ENCODE peak calls at places on chromosomes 12 and 14, in seven cellular contexts. Q, M, X, W, B, T and U are unnamed samples.

GRCh38 chr14:75982724-75983358 is 1.0 kb upstream of the TGFB3 start:
- DNase-seq in Q (peak), M (no peak), X (no peak), W (peak), B (no peak), T (no peak), U (no peak)

GRCh38 chr12:121955258-121956040 is 37.1 kb downstream of the CFAP251 start:
- DNase-seq in Q (peak), M (no peak), X (no peak), W (peak), B (peak), T (peak), U (no peak)

GRCh38 chr12:114319422-114319821 is 86.5 kb downstream of the TBX5 start:
- DNase-seq in Q (no peak), M (no peak), X (peak), W (no peak), B (no peak), T (peak), U (no peak)

GRCh38 chr12:2268478-2269286 is 215.9 kb downstream of the CACNA1C start:
- DNase-seq in Q (peak), M (no peak), X (peak), W (peak), B (no peak), T (no peak), U (no peak)

GRCh38 chr14:21066882-21067502 is 3.1 kb upstream of the ARHGEF40 start:
- DNase-seq in Q (peak), M (no peak), X (no peak), W (peak), B (peak), T (no peak), U (no peak)

GRCh38 chr12:121926874-121927706 is 8.7 kb downstream of the CFAP251 start:
- DNase-seq in Q (no peak), M (no peak), X (no peak), W (no peak), B (no peak), T (no peak), U (no peak)

GRCh38 chr14:71212683-71213107 is 305.4 kb downstream of the PCNX1 start:
- DNase-seq in Q (peak), M (no peak), X (no peak), W (no peak), B (no peak), T (no peak), U (no peak)

GRCh38 chr14:36514278-36515104 is 5.5 kb downstream of the NKX2-1 start:
- DNase-seq in Q (no peak), M (peak), X (no peak), W (no peak), B (no peak), T (no peak), U (peak)

GRCh38 chr12:27031531-27031930 is 9.2 kb downstream of the MED21 start:
- DNase-seq in Q (no peak), M (no peak), X (no peak), W (no peak), B (no peak), T (no peak), U (no peak)

GRCh38 chr14:76584271-76584702 is 177.0 kb upstream of the VASH1 start:
- DNase-seq in Q (no peak), M (no peak), X (no peak), W (peak), B (no peak), T (no peak), U (peak)

GRCh38 chr12:124551268-124552144 is 15.9 kb downstream of the NCOR2 start:
- DNase-seq in Q (no peak), M (peak), X (no peak), W (no peak), B (no peak), T (peak), U (peak)

GRCh38 chr14:35533357-35534129 is 421 bp upstream of the INSM2 start:
- DNase-seq in Q (peak), M (peak), X (no peak), W (peak), B (no peak), T (peak), U (peak)

GRCh38 chr12:11085419-11085818 is 6.7 kb downstream of the TAS2R43 start:
- DNase-seq in Q (no peak), M (no peak), X (no peak), W (no peak), B (no peak), T (no peak), U (no peak)

GRCh38 chr12:27695556-27696292 is 523 bp upstream of the REP15 start:
- DNase-seq in Q (no peak), M (no peak), X (no peak), W (no peak), B (no peak), T (no peak), U (no peak)

GRCh38 chr12:52896190-52897100 is 8.4 kb downstream of the KRT8 start:
- DNase-seq in Q (no peak), M (no peak), X (no peak), W (no peak), B (no peak), T (no peak), U (no peak)

GRCh38 chr14:94129758-94130414 is 482 bp upstream of the IFI27L2 start:
- DNase-seq in Q (peak), M (no peak), X (no peak), W (peak), B (peak), T (peak), U (peak)

GRCh38 chr14:93002851-93003298 is 79.9 kb downstream of the CHGA start:
- DNase-seq in Q (no peak), M (no peak), X (no peak), W (no peak), B (no peak), T (no peak), U (no peak)

GRCh38 chr12:108237272-108237671 is 101.8 kb downstream of the CMKLR1 start:
- DNase-seq in Q (no peak), M (peak), X (no peak), W (peak), B (peak), T (no peak), U (no peak)

GRCh38 chr12:105423921-105424320 is 93.4 kb downstream of the C12orf75 start:
- DNase-seq in Q (no peak), M (no peak), X (no peak), W (no peak), B (no peak), T (no peak), U (no peak)

GRCh38 chr12:19454837-19455236 is 15.5 kb downstream of the AEBP2 start:
- DNase-seq in Q (no peak), M (no peak), X (no peak), W (no peak), B (no peak), T (no peak), U (no peak)

GRCh38 chr12:19458733-19459132 is 19.4 kb downstream of the AEBP2 start:
- DNase-seq in Q (no peak), M (no peak), X (no peak), W (no peak), B (no peak), T (no peak), U (no peak)

GRCh38 chr12:19453961-19454360 is 14.7 kb downstream of the AEBP2 start:
- DNase-seq in Q (no peak), M (no peak), X (no peak), W (no peak), B (no peak), T (no peak), U (no peak)

GRCh38 chr12:19457561-19457960 is 18.3 kb downstream of the AEBP2 start:
- DNase-seq in Q (no peak), M (no peak), X (no peak), W (no peak), B (no peak), T (no peak), U (no peak)

DNA sequence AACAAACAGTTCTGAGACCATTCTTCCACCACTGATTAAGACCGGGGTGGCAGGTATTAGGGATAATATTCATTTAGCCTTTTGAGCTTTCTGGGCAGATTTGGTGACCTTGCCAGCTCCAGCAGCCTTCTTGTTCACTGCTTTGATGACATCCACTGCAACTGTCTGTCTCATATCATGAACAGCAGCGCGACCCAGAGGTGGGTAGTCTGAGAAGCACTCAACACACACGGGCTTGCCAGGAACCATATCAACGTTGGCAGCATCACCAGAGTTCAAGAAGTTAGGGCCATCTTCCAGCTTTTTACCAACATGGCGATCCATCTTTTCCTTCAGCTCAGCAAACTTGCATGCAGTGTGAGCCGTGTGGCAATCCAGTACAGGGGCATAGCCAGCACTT is 16.9 kb downstream of the AEBP2 start:
- DNase-seq in Q (no peak), M (no peak), X (no peak), W (no peak), B (no peak), T (no peak), U (no peak)
- TF ChIP-seq CTCF in Q (no peak), M (no peak), X (no peak), W (no peak), B (no peak), T (no peak), U (no peak)

GRCh38 chr14:68660495-68660894 is 132.4 kb downstream of the ZFP36L1 start:
- DNase-seq in Q (no peak), M (no peak), X (no peak), W (no peak), B (no peak), T (no peak), U (no peak)

GRCh38 chr14:68662395-68662794 is 130.5 kb downstream of the ZFP36L1 start:
- DNase-seq in Q (no peak), M (no peak), X (no peak), W (no peak), B (no peak), T (no peak), U (no peak)

GRCh38 chr14:68663385-68664076 is 129.3 kb downstream of the ZFP36L1 start:
- DNase-seq in Q (peak), M (no peak), X (no peak), W (peak), B (no peak), T (no peak), U (no peak)

GRCh38 chr14:68659021-68659931 is 133.6 kb downstream of the ZFP36L1 start:
- DNase-seq in Q (no peak), M (no peak), X (no peak), W (no peak), B (no peak), T (no peak), U (peak)

GRCh38 chr14:68661226-68662225 is 131.3 kb downstream of the ZFP36L1 start:
- DNase-seq in Q (no peak), M (no peak), X (no peak), W (no peak), B (no peak), T (peak), U (no peak)
- TF ChIP-seq CTCF in Q (no peak), M (no peak), X (no peak), W (no peak), B (no peak), T (no peak), U (no peak)

GRCh38 chr14:61106627-61107147 is 125.6 kb downstream of the SLC38A6 start:
- DNase-seq in Q (no peak), M (no peak), X (no peak), W (no peak), B (no peak), T (no peak), U (no peak)
- TF ChIP-seq CTCF in Q (peak), M (peak), X (peak), W (peak), B (peak), T (peak), U (no peak)

GRCh38 chr12:5081016-5081415 is 37.3 kb downstream of the KCNA5 start:
- DNase-seq in Q (no peak), M (peak), X (no peak), W (no peak), B (no peak), T (no peak), U (peak)

GRCh38 chr12:5088586-5089264 is 45.0 kb downstream of the KCNA5 start:
- DNase-seq in Q (no peak), M (no peak), X (peak), W (no peak), B (no peak), T (no peak), U (no peak)

GRCh38 chr12:5083955-5084849 is 40.5 kb downstream of the KCNA5 start:
- DNase-seq in Q (peak), M (no peak), X (peak), W (peak), B (peak), T (peak), U (peak)

GRCh38 chr12:5087831-5088554 is 44.3 kb downstream of the KCNA5 start:
- DNase-seq in Q (no peak), M (no peak), X (no peak), W (no peak), B (no peak), T (no peak), U (no peak)

DNA sequence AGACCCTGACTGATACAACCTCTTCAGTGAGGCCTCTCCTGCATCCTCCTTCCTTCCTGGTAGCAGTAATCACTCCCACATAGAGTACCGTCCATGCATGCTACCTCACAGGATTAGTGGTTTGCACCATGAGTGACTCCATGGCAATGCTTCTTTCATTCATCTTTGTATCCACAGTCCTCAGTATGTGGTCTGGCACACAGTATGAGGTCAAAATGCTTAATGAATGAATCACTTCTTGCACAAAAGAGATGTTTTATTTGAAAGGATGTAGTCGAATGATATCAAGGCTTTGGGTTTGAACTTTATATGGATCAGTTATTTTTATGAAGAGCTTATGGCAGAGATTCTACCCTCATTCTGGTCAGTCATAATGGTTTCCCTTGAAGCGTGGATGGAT is 42.2 kb downstream of the KCNA5 start:
- DNase-seq in Q (peak), M (no peak), X (peak), W (peak), B (no peak), T (no peak), U (no peak)
- TF ChIP-seq CTCF in Q (no peak), M (no peak), X (no peak), W (no peak), B (no peak), T (no peak), U (no peak)

DNA sequence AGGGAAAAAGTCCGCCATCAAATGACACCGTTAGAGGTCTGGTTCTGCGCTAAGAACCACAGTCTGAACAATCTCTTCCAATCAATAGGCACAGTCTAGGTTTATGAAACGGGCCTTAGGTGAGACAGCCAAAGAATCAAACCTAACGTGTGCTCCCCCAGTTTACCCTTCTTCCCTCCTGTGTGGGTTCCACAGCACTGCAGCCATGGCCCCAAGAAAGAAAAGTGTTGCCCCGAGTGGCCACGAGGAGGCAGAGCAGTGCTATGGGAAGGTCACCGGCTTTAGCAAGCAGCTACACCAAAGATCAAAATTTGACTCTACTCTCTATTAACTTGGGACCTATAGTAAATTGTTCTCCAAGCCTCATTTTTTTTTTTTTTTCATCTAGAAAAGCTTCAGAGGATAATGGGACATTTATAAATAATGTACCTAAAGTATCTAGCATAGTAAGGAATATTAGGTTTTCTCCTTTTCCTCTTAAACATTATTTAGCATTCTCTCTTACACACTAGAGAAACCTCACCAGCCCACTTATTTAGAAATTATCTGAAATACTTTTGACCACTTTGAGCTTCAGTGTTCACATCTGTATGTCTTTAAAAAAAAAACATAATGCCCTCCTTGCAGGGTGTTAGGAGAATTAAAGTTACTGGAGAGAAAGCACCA is 70.2 kb upstream of the GPHB5 start:
- DNase-seq in Q (peak), M (peak), X (no peak), W (peak), B (peak), T (peak), U (peak)
- TF ChIP-seq CTCF in Q (peak), M (peak), X (peak), W (peak), B (peak), T (peak), U (peak)

GRCh38 chr12:57520008-57520726 is at the start of gene DDIT3:
- DNase-seq in Q (peak), M (peak), X (peak), W (peak), B (peak), T (peak), U (peak)
- TF ChIP-seq CTCF in Q (no peak), M (no peak), X (no peak), W (no peak), B (no peak), T (no peak), U (no peak)

DNA sequence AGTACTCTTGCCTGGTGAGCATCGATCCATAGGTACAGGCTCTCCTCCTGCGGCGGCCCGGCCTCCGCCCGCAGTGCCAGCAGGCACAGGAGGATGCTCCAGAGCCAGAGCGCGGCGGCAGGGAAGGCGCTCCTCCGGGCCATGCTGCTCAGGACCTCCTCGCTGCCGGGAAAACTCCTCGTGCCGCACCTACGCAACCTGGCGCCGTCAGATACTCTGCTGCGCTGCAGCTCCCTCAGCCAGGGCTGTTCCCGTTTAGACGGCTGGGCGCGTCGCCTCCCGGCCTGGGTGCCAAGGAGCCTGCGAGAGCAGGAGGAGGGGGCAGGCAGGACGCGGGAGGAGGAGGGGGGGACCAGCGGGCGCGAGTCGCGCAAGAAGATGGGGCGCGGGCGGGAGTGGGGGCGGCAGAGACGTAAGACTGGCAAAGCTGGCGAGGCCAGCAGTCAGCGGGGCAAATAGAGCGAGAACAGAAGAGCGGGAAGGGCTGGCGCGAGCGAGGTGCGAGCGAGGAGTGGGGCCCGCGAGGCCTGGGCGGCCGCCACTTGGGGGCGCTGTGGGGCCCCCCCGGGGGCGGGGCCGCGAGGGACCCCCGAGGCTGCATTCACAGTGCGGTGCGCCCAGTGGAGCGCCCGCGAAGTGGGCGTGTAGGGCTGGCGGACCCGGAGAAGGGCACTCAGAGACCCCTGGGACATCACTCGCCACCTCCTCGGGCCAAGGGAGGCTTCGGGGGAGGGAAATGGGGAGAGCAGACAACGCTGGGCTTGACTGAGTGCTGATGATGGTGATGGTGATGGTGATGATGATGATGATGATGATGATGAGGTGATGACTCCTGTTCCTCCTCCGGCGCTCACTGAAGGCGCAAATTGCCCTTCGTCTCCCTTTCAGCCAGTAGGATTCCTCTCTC is at the start of gene WIF1:
- DNase-seq in Q (peak), M (peak), X (no peak), W (no peak), B (no peak), T (peak), U (peak)
- TF ChIP-seq CTCF in Q (peak), M (peak), X (peak), W (peak), B (peak), T (peak), U (peak)

GRCh38 chr12:132522586-132523380 is 32.8 kb downstream of the FBRSL1 start:
- DNase-seq in Q (no peak), M (no peak), X (no peak), W (no peak), B (no peak), T (no peak), U (no peak)
- TF ChIP-seq CTCF in Q (no peak), M (no peak), X (no peak), W (no peak), B (no peak), T (no peak), U (no peak)

GRCh38 chr12:89828575-89828974 is 119.9 kb upstream of the ATP2B1 start:
- DNase-seq in Q (no peak), M (no peak), X (no peak), W (no peak), B (no peak), T (no peak), U (no peak)

GRCh38 chr12:89826468-89826867 is 117.8 kb upstream of the ATP2B1 start:
- DNase-seq in Q (no peak), M (no peak), X (no peak), W (no peak), B (no peak), T (no peak), U (no peak)

GRCh38 chr12:89824822-89825221 is 116.2 kb upstream of the ATP2B1 start:
- DNase-seq in Q (no peak), M (no peak), X (no peak), W (no peak), B (no peak), T (no peak), U (no peak)

GRCh38 chr12:89827592-89827991 is 119.0 kb upstream of the ATP2B1 start:
- DNase-seq in Q (no peak), M (no peak), X (no peak), W (no peak), B (no peak), T (no peak), U (no peak)

GRCh38 chr12:89825591-89826449 is 117.2 kb upstream of the ATP2B1 start:
- DNase-seq in Q (no peak), M (no peak), X (peak), W (peak), B (peak), T (no peak), U (no peak)
- TF ChIP-seq CTCF in Q (no peak), M (no peak), X (no peak), W (no peak), B (no peak), T (no peak), U (no peak)